ENCODE peak calls at places on chromosomes 7 and 10, in eight cellular contexts. N is uterus; X is neural crest cell; Q is CD4-positive, CD25-positive, alpha-beta regulatory T cell; W is AG10803; A is GM23248; L is activated effector memory CD4-positive, alpha-beta T cell treated with anti-CD3 and anti-CD28 coated beads, Interleukin-2, amount 50 U/mL, for 16 hours; G is GM10248. M is an unnamed sample.

GRCh38 chr7:112133328-112133727 is 72.9 kb downstream of the DOCK4 start:
- DNase-seq in Q (no peak), G (no peak), N (no peak), X (no peak), A (no peak), L (no peak), W (no peak), M (no peak)

GRCh38 chr10:5446390-5446926 is 34.1 kb downstream of the NET1 start:
- DNase-seq in W (peak; percentile 82), A (peak; percentile 94), Q (peak; percentile 86), X (peak; percentile 79), G (peak; percentile 58), L (peak; percentile 89), N (peak; percentile 94), M (peak; percentile 51)

GRCh38 chr10:101301111-101301731 is 52.7 kb upstream of the BTRC start:
- DNase-seq in Q (peak; percentile 44), W (peak; percentile 13), G (peak; percentile 48), X (no peak), A (peak; percentile 44), L (peak; percentile 75), N (no peak), M (peak; percentile 42)

GRCh38 chr7:105402221-105403095 is 13.7 kb upstream of the SRPK2 start:
- DNase-seq in G (no peak), N (no peak), X (no peak), W (no peak), Q (no peak), L (no peak), A (peak; percentile 67), M (no peak)

GRCh38 chr10:21281765-21282484 is 243.6 kb downstream of the SKIDA1 start:
- DNase-seq in X (no peak), G (no peak), L (no peak), N (no peak), A (no peak), Q (no peak), W (no peak), M (no peak)

GRCh38 chr10:89575037-89575436 is 39.6 kb upstream of the SLC16A12 start:
- DNase-seq in W (no peak), X (no peak), L (no peak), G (no peak), N (no peak), A (no peak), Q (no peak), M (no peak)

GRCh38 chr10:79559726-79560125 is 481 bp downstream of the SFTPA2 start:
- DNase-seq in Q (no peak), G (no peak), L (no peak), A (peak; percentile 70), N (no peak), W (peak; percentile 20), X (no peak), M (no peak)

GRCh38 chr10:75140246-75140645 is 28.8 kb downstream of the SAMD8 start:
- DNase-seq in N (no peak), W (no peak), A (no peak), L (no peak), Q (no peak), X (no peak), G (no peak), M (no peak)

GRCh38 chr7:75718390-75719031 is 20.2 kb downstream of the HIP1 start:
- DNase-seq in G (no peak), A (no peak), L (peak; percentile 34), W (no peak), N (no peak), X (no peak), Q (no peak), M (no peak)

GRCh38 chr10:91883549-91884542 is 25.4 kb downstream of the FGFBP3 start:
- DNase-seq in N (peak; percentile 43), W (peak; percentile 61), Q (no peak), A (peak; percentile 75), X (no peak), G (no peak), L (no peak), M (no peak)